ENCODE peak calls at places on chromosomes 6 and 20, in ten cellular contexts. X, I, T, D, Y, W, O, Q, E and P are unnamed samples.

GRCh38 chr20:52833901-52834300 is 138.3 kb upstream of the TSHZ2 start:
- DNase-seq in X (no peak), I (no peak), T (no peak), D (no peak), Y (no peak), W (no peak), O (no peak), Q (no peak), E (no peak), P (no peak)

GRCh38 chr6:3871511-3871910 is 22.3 kb downstream of the FAM50B start:
- DNase-seq in X (no peak), I (no peak), T (no peak), D (peak), Y (no peak), W (no peak), O (peak), Q (no peak), E (no peak), P (peak)

GRCh38 chr20:32352101-32352720 is 5.9 kb upstream of the ASXL1 start:
- DNase-seq in X (no peak), I (no peak), T (no peak), D (no peak), Y (no peak), W (no peak), O (no peak), Q (no peak), E (no peak), P (no peak)

GRCh38 chr20:37803476-37804307 is 99.2 kb upstream of the VSTM2L start:
- DNase-seq in X (no peak), I (no peak), T (no peak), D (no peak), Y (no peak), W (no peak), O (no peak), Q (no peak), E (no peak), P (no peak)

GRCh38 chr6:14709900-14710299 is 536.0 kb upstream of the JARID2 start:
- DNase-seq in X (no peak), I (no peak), T (no peak), D (no peak), Y (no peak), W (no peak), O (no peak), Q (no peak), E (no peak), P (no peak)

GRCh38 chr6:53818845-53819609 is 24.2 kb downstream of the LRRC1 start:
- DNase-seq in X (no peak), I (no peak), T (no peak), D (no peak), Y (no peak), W (no peak), O (no peak), Q (no peak), E (no peak), P (no peak)

GRCh38 chr6:86581833-86582232 is 355.5 kb upstream of the HTR1E start:
- DNase-seq in X (no peak), I (no peak), T (no peak), D (no peak), Y (peak), W (no peak), O (no peak), Q (no peak), E (no peak), P (no peak)

GRCh38 chr6:7243188-7243942 is 69.6 kb downstream of the SSR1 start:
- DNase-seq in X (no peak), I (peak), T (no peak), D (peak), Y (peak), W (peak), O (peak), Q (no peak), E (no peak), P (peak)

GRCh38 chr6:168417660-168418059 is 23.3 kb upstream of the SMOC2 start:
- DNase-seq in X (peak), I (no peak), T (no peak), D (no peak), Y (no peak), W (no peak), O (no peak), Q (no peak), E (no peak), P (peak)

GRCh38 chr6:107561325-107561724 is 71.4 kb downstream of the SOBP start:
- DNase-seq in X (peak), I (no peak), T (peak), D (no peak), Y (no peak), W (peak), O (no peak), Q (peak), E (peak), P (peak)

GRCh38 chr6:125099211-125100017 is 54.2 kb upstream of the TPD52L1 start:
- DNase-seq in X (peak), I (peak), T (peak), D (peak), Y (peak), W (peak), O (no peak), Q (peak), E (peak), P (no peak)

DNA sequence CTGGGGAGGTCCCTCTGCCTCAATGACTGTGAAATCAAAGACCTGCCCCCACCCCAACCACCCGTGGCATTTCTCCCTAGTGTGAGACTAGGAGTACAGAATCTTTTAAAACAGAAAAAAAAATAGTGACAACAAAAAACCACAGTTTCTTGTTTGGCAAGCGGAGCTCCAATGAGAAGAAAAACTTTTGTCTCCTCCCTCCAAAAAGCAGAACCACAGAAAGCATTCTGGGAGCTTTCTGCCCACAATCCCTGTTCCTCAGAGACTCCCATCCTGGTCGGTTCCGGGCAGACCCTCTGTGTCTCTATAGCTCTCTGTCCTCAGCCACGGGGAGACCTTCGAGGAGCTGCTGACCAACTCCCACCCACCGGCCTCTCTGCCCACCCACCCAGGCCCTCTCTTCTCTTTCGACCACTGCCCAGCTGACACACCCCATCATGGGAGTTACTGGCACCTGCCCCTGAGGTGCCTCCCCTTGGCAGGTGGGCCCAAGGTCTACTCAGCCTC is 4.9 kb downstream of the PREX1 start:
- DNase-seq in X (no peak), I (no peak), T (no peak), D (no peak), Y (no peak), W (no peak), O (no peak), Q (no peak), E (no peak), P (no peak)
- H3K27ac ChIP-seq in X (no peak), I (no peak), T (peak), D (no peak), Y (no peak), W (peak), O (no peak), Q (no peak), E (peak), P (no peak)

GRCh38 chr6:163240556-163240955 is 174.0 kb upstream of the QKI start:
- DNase-seq in X (no peak), I (no peak), T (no peak), D (no peak), Y (no peak), W (no peak), O (no peak), Q (no peak), E (no peak), P (no peak)
- H3K27ac ChIP-seq in X (no peak), I (no peak), T (no peak), D (no peak), Y (no peak), W (no peak), O (no peak), Q (no peak), E (no peak), P (no peak)

GRCh38 chr20:19456600-19457390 is 244.4 kb downstream of the SLC24A3 start:
- DNase-seq in X (no peak), I (no peak), T (no peak), D (peak), Y (no peak), W (no peak), O (no peak), Q (no peak), E (no peak), P (no peak)
- H3K27ac ChIP-seq in X (no peak), I (no peak), T (no peak), D (no peak), Y (no peak), W (peak), O (no peak), Q (no peak), E (no peak), P (no peak)

GRCh38 chr20:3172126-3172932 is 1.0 kb downstream of the LZTS3 start:
- DNase-seq in X (no peak), I (no peak), T (peak), D (peak), Y (no peak), W (peak), O (no peak), Q (peak), E (no peak), P (no peak)
- H3K27ac ChIP-seq in X (no peak), I (no peak), T (peak), D (no peak), Y (no peak), W (no peak), O (no peak), Q (peak), E (no peak), P (no peak)

GRCh38 chr20:11260611-11261010 is 586.8 kb upstream of the JAG1 start:
- DNase-seq in X (no peak), I (peak), T (no peak), D (no peak), Y (no peak), W (no peak), O (no peak), Q (no peak), E (no peak), P (no peak)
- H3K27ac ChIP-seq in X (no peak), I (no peak), T (no peak), D (no peak), Y (no peak), W (no peak), O (no peak), Q (no peak), E (no peak), P (no peak)

DNA sequence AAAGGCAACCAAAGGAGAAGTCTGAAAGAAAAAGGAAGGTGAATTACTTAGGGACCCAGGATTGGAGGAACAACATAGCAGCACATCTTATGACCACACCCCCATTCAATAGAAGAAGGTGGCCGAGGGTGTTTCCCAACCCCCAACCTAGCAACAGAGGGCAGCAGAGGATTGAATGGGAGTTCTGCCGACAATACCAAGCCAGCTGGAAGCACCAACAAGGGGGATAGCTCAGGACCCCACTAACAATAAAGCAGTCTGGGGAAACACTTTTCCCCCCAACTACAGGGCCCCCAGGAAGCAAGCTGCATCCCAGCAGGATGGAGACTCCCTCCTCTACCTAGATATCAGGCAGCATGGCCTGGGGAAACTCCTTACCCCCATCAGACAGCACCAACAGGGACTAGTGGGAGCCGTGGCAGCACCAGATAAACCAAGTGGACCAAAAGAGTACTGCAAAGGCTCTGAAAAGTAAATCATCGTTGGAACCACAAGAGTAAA is 67.7 kb downstream of the ZHX3 start:
- DNase-seq in X (peak), I (peak), T (peak), D (peak), Y (peak), W (no peak), O (peak), Q (peak), E (peak), P (no peak)
- H3K27ac ChIP-seq in X (peak), I (peak), T (peak), D (peak), Y (peak), W (peak), O (no peak), Q (peak), E (peak), P (peak)

GRCh38 chr6:26363882-26364825 is 844 bp upstream of the BTN3A2 start:
- DNase-seq in X (no peak), I (peak), T (no peak), D (peak), Y (peak), W (no peak), O (no peak), Q (no peak), E (no peak), P (no peak)
- H3K27ac ChIP-seq in X (peak), I (peak), T (peak), D (no peak), Y (peak), W (peak), O (peak), Q (peak), E (peak), P (peak)